ENCODE peak calls at places on chromosome 4, in eight cellular contexts. One of them, this sample, is unnamed.

GRCh38 chr4:133559987-133560386 is 410.9 kb downstream of the PCDH10 start:
- DNase-seq in endodermal cell: no peak
- DNase-seq in naive thymus-derived CD4-positive, alpha-beta T cell: no peak
- DNase-seq in transverse colon: no peak
- DNase-seq in CD8-positive, alpha-beta memory T cell: no peak
- DNase-seq in GM23248: no peak
- DNase-seq in tibial nerve: no peak
- DNase-seq in right cardiac atrium: peak; percentile 37
- DNase-seq in this sample: no peak

GRCh38 chr4:103451341-103451740 is 253.2 kb upstream of the CENPE start:
- DNase-seq in endodermal cell: no peak
- DNase-seq in naive thymus-derived CD4-positive, alpha-beta T cell: no peak
- DNase-seq in transverse colon: no peak
- DNase-seq in CD8-positive, alpha-beta memory T cell: no peak
- DNase-seq in GM23248: no peak
- DNase-seq in tibial nerve: no peak
- DNase-seq in right cardiac atrium: no peak
- DNase-seq in this sample: no peak

GRCh38 chr4:151174784-151175183 is 75.4 kb downstream of the RPS3A start:
- DNase-seq in endodermal cell: peak; percentile 50
- DNase-seq in naive thymus-derived CD4-positive, alpha-beta T cell: no peak
- DNase-seq in transverse colon: no peak
- DNase-seq in CD8-positive, alpha-beta memory T cell: no peak
- DNase-seq in GM23248: no peak
- DNase-seq in tibial nerve: no peak
- DNase-seq in right cardiac atrium: peak; percentile 61
- DNase-seq in this sample: no peak

GRCh38 chr4:84767163-84767562 is 184.2 kb downstream of the CDS1 start:
- DNase-seq in endodermal cell: no peak
- DNase-seq in naive thymus-derived CD4-positive, alpha-beta T cell: no peak
- DNase-seq in transverse colon: no peak
- DNase-seq in CD8-positive, alpha-beta memory T cell: no peak
- DNase-seq in GM23248: no peak
- DNase-seq in tibial nerve: no peak
- DNase-seq in right cardiac atrium: no peak
- DNase-seq in this sample: no peak

GRCh38 chr4:113435893-113436292 is 325.6 kb downstream of the CAMK2D start:
- DNase-seq in endodermal cell: peak; percentile 71
- DNase-seq in naive thymus-derived CD4-positive, alpha-beta T cell: no peak
- DNase-seq in transverse colon: no peak
- DNase-seq in CD8-positive, alpha-beta memory T cell: no peak
- DNase-seq in GM23248: peak; percentile 92
- DNase-seq in tibial nerve: peak; percentile 23
- DNase-seq in right cardiac atrium: peak; percentile 55
- DNase-seq in this sample: peak; percentile 57

GRCh38 chr4:76811604-76812412 is 86.1 kb downstream of the SOWAHB start:
- DNase-seq in endodermal cell: peak; percentile 64
- DNase-seq in naive thymus-derived CD4-positive, alpha-beta T cell: no peak
- DNase-seq in transverse colon: no peak
- DNase-seq in CD8-positive, alpha-beta memory T cell: no peak
- DNase-seq in GM23248: peak; percentile 45
- DNase-seq in tibial nerve: no peak
- DNase-seq in right cardiac atrium: peak; percentile 76
- DNase-seq in this sample: no peak

GRCh38 chr4:110851989-110852388 is 229.1 kb upstream of the PITX2 start:
- DNase-seq in endodermal cell: no peak
- DNase-seq in naive thymus-derived CD4-positive, alpha-beta T cell: no peak
- DNase-seq in transverse colon: no peak
- DNase-seq in CD8-positive, alpha-beta memory T cell: no peak
- DNase-seq in GM23248: no peak
- DNase-seq in tibial nerve: no peak
- DNase-seq in right cardiac atrium: no peak
- DNase-seq in this sample: no peak

GRCh38 chr4:69467797-69468196 is 27.9 kb downstream of the UGT2B4 start:
- DNase-seq in endodermal cell: peak; percentile 85
- DNase-seq in naive thymus-derived CD4-positive, alpha-beta T cell: no peak
- DNase-seq in transverse colon: no peak
- DNase-seq in CD8-positive, alpha-beta memory T cell: no peak
- DNase-seq in GM23248: no peak
- DNase-seq in tibial nerve: no peak
- DNase-seq in right cardiac atrium: no peak
- DNase-seq in this sample: no peak

GRCh38 chr4:66489783-66490452 is 819.6 kb upstream of the EPHA5 start:
- DNase-seq in endodermal cell: no peak
- DNase-seq in naive thymus-derived CD4-positive, alpha-beta T cell: no peak
- DNase-seq in transverse colon: no peak
- DNase-seq in CD8-positive, alpha-beta memory T cell: no peak
- DNase-seq in GM23248: no peak
- DNase-seq in tibial nerve: no peak
- DNase-seq in right cardiac atrium: no peak
- DNase-seq in this sample: no peak

GRCh38 chr4:184815046-184815877 is 10.5 kb downstream of the ACSL1 start:
- DNase-seq in endodermal cell: peak; percentile 77
- DNase-seq in naive thymus-derived CD4-positive, alpha-beta T cell: no peak
- DNase-seq in transverse colon: peak; percentile 78
- DNase-seq in CD8-positive, alpha-beta memory T cell: no peak
- DNase-seq in GM23248: peak; percentile 80
- DNase-seq in tibial nerve: peak; percentile 48
- DNase-seq in right cardiac atrium: peak; percentile 80
- DNase-seq in this sample: peak; percentile 17

GRCh38 chr4:158333820-158334219 is 123.5 kb downstream of the TMEM144 start:
- DNase-seq in endodermal cell: peak; percentile 71
- DNase-seq in naive thymus-derived CD4-positive, alpha-beta T cell: no peak
- DNase-seq in transverse colon: no peak
- DNase-seq in CD8-positive, alpha-beta memory T cell: no peak
- DNase-seq in GM23248: no peak
- DNase-seq in tibial nerve: no peak
- DNase-seq in right cardiac atrium: no peak
- DNase-seq in this sample: no peak

GRCh38 chr4:142406051-142406549 is 440.0 kb downstream of the INPP4B start:
- DNase-seq in endodermal cell: peak; percentile 72
- DNase-seq in naive thymus-derived CD4-positive, alpha-beta T cell: no peak
- DNase-seq in transverse colon: no peak
- DNase-seq in CD8-positive, alpha-beta memory T cell: no peak
- DNase-seq in GM23248: peak; percentile 35
- DNase-seq in tibial nerve: no peak
- DNase-seq in right cardiac atrium: no peak
- DNase-seq in this sample: no peak

GRCh38 chr4:142402925-142403324 is 443.2 kb downstream of the INPP4B start:
- DNase-seq in endodermal cell: no peak
- DNase-seq in naive thymus-derived CD4-positive, alpha-beta T cell: no peak
- DNase-seq in transverse colon: no peak
- DNase-seq in CD8-positive, alpha-beta memory T cell: no peak
- DNase-seq in GM23248: peak; percentile 67
- DNase-seq in tibial nerve: peak; percentile 14
- DNase-seq in right cardiac atrium: no peak
- DNase-seq in this sample: no peak

GRCh38 chr4:142402156-142402555 is 443.9 kb downstream of the INPP4B start:
- DNase-seq in endodermal cell: no peak
- DNase-seq in naive thymus-derived CD4-positive, alpha-beta T cell: no peak
- DNase-seq in transverse colon: no peak
- DNase-seq in CD8-positive, alpha-beta memory T cell: no peak
- DNase-seq in GM23248: peak; percentile 32
- DNase-seq in tibial nerve: no peak
- DNase-seq in right cardiac atrium: no peak
- DNase-seq in this sample: no peak

GRCh38 chr4:142405021-142405991 is 440.8 kb downstream of the INPP4B start:
- DNase-seq in endodermal cell: peak; percentile 60
- DNase-seq in naive thymus-derived CD4-positive, alpha-beta T cell: peak; percentile 63
- DNase-seq in transverse colon: peak; percentile 33
- DNase-seq in CD8-positive, alpha-beta memory T cell: peak; percentile 60
- DNase-seq in GM23248: peak; percentile 86
- DNase-seq in tibial nerve: peak; percentile 14
- DNase-seq in right cardiac atrium: no peak
- DNase-seq in this sample: peak; percentile 40

GRCh38 chr4:142404191-142404611 is 441.9 kb downstream of the INPP4B start:
- DNase-seq in endodermal cell: no peak
- DNase-seq in naive thymus-derived CD4-positive, alpha-beta T cell: peak; percentile 34
- DNase-seq in transverse colon: no peak
- DNase-seq in CD8-positive, alpha-beta memory T cell: no peak
- DNase-seq in GM23248: peak; percentile 95
- DNase-seq in tibial nerve: no peak
- DNase-seq in right cardiac atrium: no peak
- DNase-seq in this sample: peak; percentile 71
- H3K4me3 ChIP-seq in endodermal cell: no peak overlapping the region
- H3K4me3 ChIP-seq in naive thymus-derived CD4-positive, alpha-beta T cell: peak overlapping the region; percentile 95
- H3K4me3 ChIP-seq in transverse colon: peak overlapping the region; percentile 34
- H3K4me3 ChIP-seq in CD8-positive, alpha-beta memory T cell: peak overlapping the region; percentile 71
- H3K4me3 ChIP-seq in GM23248: peak overlapping the region; percentile 84
- H3K4me3 ChIP-seq in tibial nerve: peak overlapping the region; percentile 58
- H3K4me3 ChIP-seq in right cardiac atrium: peak overlapping the region; percentile 38
- H3K4me3 ChIP-seq in this sample: peak overlapping the region; percentile 50

GRCh38 chr4:4362991-4363697 is 23.8 kb upstream of the NSG1 start:
- DNase-seq in endodermal cell: no peak
- DNase-seq in naive thymus-derived CD4-positive, alpha-beta T cell: no peak
- DNase-seq in transverse colon: no peak
- DNase-seq in CD8-positive, alpha-beta memory T cell: no peak
- DNase-seq in GM23248: peak; percentile 56
- DNase-seq in tibial nerve: no peak
- DNase-seq in right cardiac atrium: no peak
- DNase-seq in this sample: no peak

GRCh38 chr4:4364061-4364460 is 22.8 kb upstream of the NSG1 start:
- DNase-seq in endodermal cell: no peak
- DNase-seq in naive thymus-derived CD4-positive, alpha-beta T cell: no peak
- DNase-seq in transverse colon: no peak
- DNase-seq in CD8-positive, alpha-beta memory T cell: no peak
- DNase-seq in GM23248: no peak
- DNase-seq in tibial nerve: no peak
- DNase-seq in right cardiac atrium: no peak
- DNase-seq in this sample: no peak

GRCh38 chr4:4364486-4365208 is 22.3 kb upstream of the NSG1 start:
- DNase-seq in endodermal cell: peak; percentile 73
- DNase-seq in naive thymus-derived CD4-positive, alpha-beta T cell: no peak
- DNase-seq in transverse colon: no peak
- DNase-seq in CD8-positive, alpha-beta memory T cell: no peak
- DNase-seq in GM23248: no peak
- DNase-seq in tibial nerve: no peak
- DNase-seq in right cardiac atrium: no peak
- DNase-seq in this sample: no peak

GRCh38 chr4:4358093-4358840 is 28.6 kb upstream of the NSG1 start:
- DNase-seq in endodermal cell: peak; percentile 63
- DNase-seq in naive thymus-derived CD4-positive, alpha-beta T cell: no peak
- DNase-seq in transverse colon: no peak
- DNase-seq in CD8-positive, alpha-beta memory T cell: no peak
- DNase-seq in GM23248: no peak
- DNase-seq in tibial nerve: no peak
- DNase-seq in right cardiac atrium: no peak
- DNase-seq in this sample: no peak

GRCh38 chr4:4361883-4362282 is 25.0 kb upstream of the NSG1 start:
- DNase-seq in endodermal cell: no peak
- DNase-seq in naive thymus-derived CD4-positive, alpha-beta T cell: no peak
- DNase-seq in transverse colon: no peak
- DNase-seq in CD8-positive, alpha-beta memory T cell: no peak
- DNase-seq in GM23248: no peak
- DNase-seq in tibial nerve: no peak
- DNase-seq in right cardiac atrium: no peak
- DNase-seq in this sample: no peak
- H3K27me3 ChIP-seq in endodermal cell: no peaks in the 10 kb centered on the region
- H3K27me3 ChIP-seq in naive thymus-derived CD4-positive, alpha-beta T cell: no peaks in the 10 kb centered on the region
- H3K27me3 ChIP-seq in transverse colon: peaks cover 15% of the 10 kb centered on the region
- H3K27me3 ChIP-seq in CD8-positive, alpha-beta memory T cell: no peaks in the 10 kb centered on the region
- H3K27me3 ChIP-seq in GM23248: peaks cover 32% of the 10 kb centered on the region
- H3K27me3 ChIP-seq in tibial nerve: no peaks in the 10 kb centered on the region
- H3K27me3 ChIP-seq in right cardiac atrium: no peaks in the 10 kb centered on the region
- H3K27me3 ChIP-seq in this sample: no peaks in the 10 kb centered on the region

DNA sequence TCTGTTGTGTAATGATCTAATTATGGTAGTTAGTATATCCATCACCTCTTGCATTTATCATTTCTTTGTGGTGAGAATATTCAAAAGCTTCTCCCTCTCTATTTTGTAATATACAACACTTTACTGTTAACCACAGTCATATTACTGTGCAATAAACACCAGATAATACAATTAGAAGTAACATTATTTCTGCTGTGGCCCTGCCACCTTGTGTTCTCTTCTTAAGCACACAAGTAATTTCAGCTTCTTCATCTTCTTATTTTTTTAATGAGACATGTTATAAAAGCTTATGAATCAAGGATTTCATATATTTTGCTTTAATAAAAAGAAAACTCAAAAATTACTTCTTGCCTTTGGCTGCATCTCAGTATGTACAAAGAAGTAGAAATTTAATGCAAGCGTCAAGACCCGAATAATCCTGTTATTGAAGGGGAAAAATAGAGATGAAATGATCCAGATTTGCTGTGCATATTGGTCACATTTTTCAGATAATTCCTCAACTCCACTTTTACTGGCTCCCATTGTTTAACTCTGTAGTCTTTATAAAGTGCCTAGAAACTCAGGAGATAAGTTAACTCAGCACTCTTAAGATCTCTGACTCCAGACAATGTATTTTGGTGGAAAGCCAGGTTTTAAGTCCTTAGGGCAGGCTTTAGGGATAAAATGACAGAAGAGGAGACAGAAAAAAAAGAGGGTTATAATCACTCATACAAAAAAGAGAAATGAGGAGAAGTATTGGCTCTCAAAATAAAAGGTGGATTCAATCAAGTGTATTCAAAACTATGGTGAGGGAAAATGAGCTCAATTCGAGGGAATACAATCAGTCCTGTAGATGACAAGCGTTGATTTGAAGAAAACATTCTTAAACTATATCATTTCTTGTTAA is 675.0 kb upstream of the INTU start:
- DNase-seq in endodermal cell: no peak
- DNase-seq in naive thymus-derived CD4-positive, alpha-beta T cell: no peak
- DNase-seq in transverse colon: no peak
- DNase-seq in CD8-positive, alpha-beta memory T cell: no peak
- DNase-seq in GM23248: peak; percentile 53
- DNase-seq in tibial nerve: no peak
- DNase-seq in right cardiac atrium: no peak
- DNase-seq in this sample: no peak
- H3K9me3 ChIP-seq in endodermal cell: no peaks in the 10 kb centered on the region
- H3K9me3 ChIP-seq in naive thymus-derived CD4-positive, alpha-beta T cell: no peaks in the 10 kb centered on the region
- H3K9me3 ChIP-seq in transverse colon: no peaks in the 10 kb centered on the region
- H3K9me3 ChIP-seq in CD8-positive, alpha-beta memory T cell: no peaks in the 10 kb centered on the region
- H3K9me3 ChIP-seq in GM23248: no peaks in the 10 kb centered on the region
- H3K9me3 ChIP-seq in tibial nerve: no peaks in the 10 kb centered on the region
- H3K9me3 ChIP-seq in right cardiac atrium: no peaks in the 10 kb centered on the region
- H3K9me3 ChIP-seq in this sample: no peaks in the 10 kb centered on the region

GRCh38 chr4:6198278-6198677 is 2.1 kb downstream of the JAKMIP1 start:
- DNase-seq in endodermal cell: no peak
- DNase-seq in naive thymus-derived CD4-positive, alpha-beta T cell: no peak
- DNase-seq in transverse colon: no peak
- DNase-seq in CD8-positive, alpha-beta memory T cell: peak; percentile 74
- DNase-seq in GM23248: no peak
- DNase-seq in tibial nerve: no peak
- DNase-seq in right cardiac atrium: no peak
- DNase-seq in this sample: no peak

GRCh38 chr4:6199344-6199921 is 916 bp downstream of the JAKMIP1 start:
- DNase-seq in endodermal cell: no peak
- DNase-seq in naive thymus-derived CD4-positive, alpha-beta T cell: no peak
- DNase-seq in transverse colon: no peak
- DNase-seq in CD8-positive, alpha-beta memory T cell: peak; percentile 54
- DNase-seq in GM23248: no peak
- DNase-seq in tibial nerve: no peak
- DNase-seq in right cardiac atrium: peak; percentile 56
- DNase-seq in this sample: no peak

GRCh38 chr4:6200011-6200921 is at the start of gene JAKMIP1:
- DNase-seq in endodermal cell: peak; percentile 97
- DNase-seq in naive thymus-derived CD4-positive, alpha-beta T cell: peak; percentile 40
- DNase-seq in transverse colon: peak; percentile 82
- DNase-seq in CD8-positive, alpha-beta memory T cell: peak; percentile 83
- DNase-seq in GM23248: peak; percentile 43
- DNase-seq in tibial nerve: no peak
- DNase-seq in right cardiac atrium: peak; percentile 90
- DNase-seq in this sample: peak; percentile 63

GRCh38 chr4:6197433-6198174 is 2.7 kb downstream of the JAKMIP1 start:
- DNase-seq in endodermal cell: no peak
- DNase-seq in naive thymus-derived CD4-positive, alpha-beta T cell: no peak
- DNase-seq in transverse colon: no peak
- DNase-seq in CD8-positive, alpha-beta memory T cell: no peak
- DNase-seq in GM23248: no peak
- DNase-seq in tibial nerve: no peak
- DNase-seq in right cardiac atrium: no peak
- DNase-seq in this sample: no peak

GRCh38 chr4:6198768-6199343 is 1.5 kb downstream of the JAKMIP1 start:
- DNase-seq in endodermal cell: peak; percentile 94
- DNase-seq in naive thymus-derived CD4-positive, alpha-beta T cell: no peak
- DNase-seq in transverse colon: no peak
- DNase-seq in CD8-positive, alpha-beta memory T cell: peak; percentile 33
- DNase-seq in GM23248: no peak
- DNase-seq in tibial nerve: no peak
- DNase-seq in right cardiac atrium: no peak
- DNase-seq in this sample: peak; percentile 23
- H3K4me3 ChIP-seq in endodermal cell: peak overlapping the region; percentile 80
- H3K4me3 ChIP-seq in naive thymus-derived CD4-positive, alpha-beta T cell: peak overlapping the region; percentile 38
- H3K4me3 ChIP-seq in transverse colon: no peak overlapping the region
- H3K4me3 ChIP-seq in CD8-positive, alpha-beta memory T cell: peak overlapping the region; percentile 58
- H3K4me3 ChIP-seq in GM23248: no peak overlapping the region
- H3K4me3 ChIP-seq in tibial nerve: peak overlapping the region; percentile 63
- H3K4me3 ChIP-seq in right cardiac atrium: no peak overlapping the region
- H3K4me3 ChIP-seq in this sample: no peak overlapping the region

This sample was measured in MG63.